ENCODE peak calls at places on chromosomes 11 and 22, in seven cellular contexts. One of them, this sample, is unnamed. For H3K27me3, the result is how much of the 10 kb centered on the place peaks cover.

GRCh38 chr11:12235549-12235944 is 125.2 kb downstream of the MICAL2 start:
- DNase-seq in neural progenitor cell: no peak
- DNase-seq in HCT116: no peak
- DNase-seq in hepatocyte: peak
- DNase-seq in SK-N-SH: no peak
- DNase-seq in MM.1S: no peak
- DNase-seq in GM23338: no peak
- DNase-seq in this sample: no peak

GRCh38 chr11:28342704-28343103 is 234.5 kb downstream of the METTL15 start:
- DNase-seq in neural progenitor cell: no peak
- DNase-seq in HCT116: no peak
- DNase-seq in hepatocyte: no peak
- DNase-seq in SK-N-SH: no peak
- DNase-seq in MM.1S: no peak
- DNase-seq in GM23338: no peak
- DNase-seq in this sample: no peak

GRCh38 chr11:69819109-69819490 is at the start of gene FGF3:
- DNase-seq in neural progenitor cell: no peak
- DNase-seq in HCT116: no peak
- DNase-seq in hepatocyte: no peak
- DNase-seq in SK-N-SH: no peak
- DNase-seq in MM.1S: no peak
- DNase-seq in GM23338: peak
- DNase-seq in this sample: no peak

GRCh38 chr22:27299181-27300085 is 502.1 kb downstream of the MN1 start:
- DNase-seq in neural progenitor cell: peak
- DNase-seq in HCT116: no peak
- DNase-seq in hepatocyte: no peak
- DNase-seq in SK-N-SH: peak
- DNase-seq in MM.1S: no peak
- DNase-seq in GM23338: peak
- DNase-seq in this sample: no peak

GRCh38 chr11:125110996-125111340 is 458 bp downstream of the TMEM218 start:
- DNase-seq in neural progenitor cell: no peak
- DNase-seq in HCT116: no peak
- DNase-seq in hepatocyte: peak
- DNase-seq in SK-N-SH: peak
- DNase-seq in MM.1S: peak
- DNase-seq in GM23338: peak
- DNase-seq in this sample: no peak

GRCh38 chr11:24226606-24227005 is 270.2 kb upstream of the LUZP2 start:
- DNase-seq in neural progenitor cell: no peak
- DNase-seq in HCT116: no peak
- DNase-seq in hepatocyte: no peak
- DNase-seq in SK-N-SH: no peak
- DNase-seq in MM.1S: no peak
- DNase-seq in GM23338: no peak
- DNase-seq in this sample: no peak

GRCh38 chr22:49012695-49013094 is 815.0 kb downstream of the BRD1 start:
- DNase-seq in neural progenitor cell: no peak
- DNase-seq in HCT116: no peak
- DNase-seq in hepatocyte: no peak
- DNase-seq in SK-N-SH: peak
- DNase-seq in MM.1S: no peak
- DNase-seq in GM23338: no peak
- DNase-seq in this sample: no peak

GRCh38 chr11:86161373-86162255 is 82.9 kb upstream of the EED start:
- DNase-seq in neural progenitor cell: no peak
- DNase-seq in HCT116: no peak
- DNase-seq in hepatocyte: no peak
- DNase-seq in SK-N-SH: no peak
- DNase-seq in MM.1S: no peak
- DNase-seq in GM23338: no peak
- DNase-seq in this sample: no peak

GRCh38 chr11:356610-357009 is 12.7 kb upstream of the B4GALNT4 start:
- DNase-seq in neural progenitor cell: no peak
- DNase-seq in HCT116: no peak
- DNase-seq in hepatocyte: no peak
- DNase-seq in SK-N-SH: no peak
- DNase-seq in MM.1S: no peak
- DNase-seq in GM23338: no peak
- DNase-seq in this sample: no peak

GRCh38 chr11:64303109-64304031 is 2.0 kb upstream of the ESRRA start:
- DNase-seq in neural progenitor cell: no peak
- DNase-seq in HCT116: no peak
- DNase-seq in hepatocyte: peak
- DNase-seq in SK-N-SH: no peak
- DNase-seq in MM.1S: no peak
- DNase-seq in GM23338: no peak
- DNase-seq in this sample: no peak

GRCh38 chr11:93059074-93059957 is 89.9 kb downstream of the MTNR1B start:
- DNase-seq in neural progenitor cell: peak
- DNase-seq in HCT116: no peak
- DNase-seq in hepatocyte: peak
- DNase-seq in SK-N-SH: no peak
- DNase-seq in MM.1S: no peak
- DNase-seq in GM23338: no peak
- DNase-seq in this sample: no peak

GRCh38 chr11:86490582-86490981 is 115.9 kb downstream of the CCDC81 start:
- DNase-seq in neural progenitor cell: no peak
- DNase-seq in HCT116: no peak
- DNase-seq in hepatocyte: no peak
- DNase-seq in SK-N-SH: no peak
- DNase-seq in MM.1S: no peak
- DNase-seq in GM23338: no peak
- DNase-seq in this sample: no peak

GRCh38 chr11:126153999-126154398 is 57.5 kb downstream of the RPUSD4 start:
- DNase-seq in neural progenitor cell: peak
- DNase-seq in HCT116: peak
- DNase-seq in hepatocyte: peak
- DNase-seq in SK-N-SH: no peak
- DNase-seq in MM.1S: no peak
- DNase-seq in GM23338: no peak
- DNase-seq in this sample: peak
- TF ChIP-seq CTCF in neural progenitor cell: no peak
- TF ChIP-seq CTCF in HCT116: no peak
- TF ChIP-seq CTCF in hepatocyte: no peak
- TF ChIP-seq CTCF in SK-N-SH: no peak
- TF ChIP-seq CTCF in MM.1S: no peak
- TF ChIP-seq CTCF in GM23338: no peak
- TF ChIP-seq CTCF in this sample: no peak

GRCh38 chr11:7577226-7577882 is 63.6 kb downstream of the PPFIBP2 start:
- DNase-seq in neural progenitor cell: no peak
- DNase-seq in HCT116: no peak
- DNase-seq in hepatocyte: peak
- DNase-seq in SK-N-SH: peak
- DNase-seq in MM.1S: no peak
- DNase-seq in GM23338: no peak
- DNase-seq in this sample: no peak
- TF ChIP-seq EZH2phosphoT487 in neural progenitor cell: no peak
- TF ChIP-seq EZH2phosphoT487 in HCT116: no peak
- TF ChIP-seq EZH2phosphoT487 in hepatocyte: no peak
- TF ChIP-seq EZH2phosphoT487 in SK-N-SH: no peak
- TF ChIP-seq EZH2phosphoT487 in MM.1S: no peak
- TF ChIP-seq EZH2phosphoT487 in GM23338: no peak
- TF ChIP-seq EZH2phosphoT487 in this sample: no peak

GRCh38 chr11:16920559-16920958 is 93.7 kb downstream of the PLEKHA7 start:
- DNase-seq in neural progenitor cell: no peak
- DNase-seq in HCT116: no peak
- DNase-seq in hepatocyte: no peak
- DNase-seq in SK-N-SH: no peak
- DNase-seq in MM.1S: no peak
- DNase-seq in GM23338: no peak
- DNase-seq in this sample: no peak
- H3K27me3 ChIP-seq in neural progenitor cell: under half
- H3K27me3 ChIP-seq in HCT116: under half
- H3K27me3 ChIP-seq in hepatocyte: under half
- H3K27me3 ChIP-seq in SK-N-SH: under half
- H3K27me3 ChIP-seq in MM.1S: under half
- H3K27me3 ChIP-seq in GM23338: under half
- H3K27me3 ChIP-seq in this sample: under half

GRCh38 chr11:102664001-102664752 is 39.0 kb upstream of the MMP20 start:
- DNase-seq in neural progenitor cell: peak
- DNase-seq in HCT116: peak
- DNase-seq in hepatocyte: no peak
- DNase-seq in SK-N-SH: no peak
- DNase-seq in MM.1S: no peak
- DNase-seq in GM23338: peak
- DNase-seq in this sample: peak
- TF ChIP-seq CTCF in neural progenitor cell: peak
- TF ChIP-seq CTCF in HCT116: peak
- TF ChIP-seq CTCF in hepatocyte: peak
- TF ChIP-seq CTCF in SK-N-SH: peak
- TF ChIP-seq CTCF in MM.1S: peak
- TF ChIP-seq CTCF in GM23338: peak
- TF ChIP-seq CTCF in this sample: peak

GRCh38 chr22:17347724-17348123 is 21.5 kb upstream of the CECR2 start:
- DNase-seq in neural progenitor cell: no peak
- DNase-seq in HCT116: no peak
- DNase-seq in hepatocyte: no peak
- DNase-seq in SK-N-SH: no peak
- DNase-seq in MM.1S: no peak
- DNase-seq in GM23338: no peak
- DNase-seq in this sample: no peak
- TF ChIP-seq EZH2phosphoT487 in neural progenitor cell: no peak
- TF ChIP-seq EZH2phosphoT487 in HCT116: no peak
- TF ChIP-seq EZH2phosphoT487 in hepatocyte: no peak
- TF ChIP-seq EZH2phosphoT487 in SK-N-SH: no peak
- TF ChIP-seq EZH2phosphoT487 in MM.1S: no peak
- TF ChIP-seq EZH2phosphoT487 in GM23338: no peak
- TF ChIP-seq EZH2phosphoT487 in this sample: no peak

GRCh38 chr11:1744137-1744878 is 6.1 kb downstream of the IFITM10 start:
- DNase-seq in neural progenitor cell: no peak
- DNase-seq in HCT116: no peak
- DNase-seq in hepatocyte: no peak
- DNase-seq in SK-N-SH: peak
- DNase-seq in MM.1S: no peak
- DNase-seq in GM23338: no peak
- DNase-seq in this sample: no peak
- H3K27me3 ChIP-seq in neural progenitor cell: half or more
- H3K27me3 ChIP-seq in HCT116: under half
- H3K27me3 ChIP-seq in hepatocyte: under half
- H3K27me3 ChIP-seq in SK-N-SH: under half
- H3K27me3 ChIP-seq in MM.1S: half or more
- H3K27me3 ChIP-seq in GM23338: under half
- H3K27me3 ChIP-seq in this sample: under half

GRCh38 chr11:81420668-81421550 is 1312.8 kb downstream of the FAM181B start:
- DNase-seq in neural progenitor cell: peak
- DNase-seq in HCT116: no peak
- DNase-seq in hepatocyte: no peak
- DNase-seq in SK-N-SH: no peak
- DNase-seq in MM.1S: no peak
- DNase-seq in GM23338: peak
- DNase-seq in this sample: no peak
- TF ChIP-seq CTCF in neural progenitor cell: peak
- TF ChIP-seq CTCF in HCT116: no peak
- TF ChIP-seq CTCF in hepatocyte: peak
- TF ChIP-seq CTCF in SK-N-SH: no peak
- TF ChIP-seq CTCF in MM.1S: no peak
- TF ChIP-seq CTCF in GM23338: peak
- TF ChIP-seq CTCF in this sample: no peak

GRCh38 chr11:1879941-1880720 is 11.6 kb downstream of the PRR33 start:
- DNase-seq in neural progenitor cell: no peak
- DNase-seq in HCT116: no peak
- DNase-seq in hepatocyte: peak
- DNase-seq in SK-N-SH: peak
- DNase-seq in MM.1S: no peak
- DNase-seq in GM23338: no peak
- DNase-seq in this sample: no peak
- TF ChIP-seq EZH2phosphoT487 in neural progenitor cell: no peak
- TF ChIP-seq EZH2phosphoT487 in HCT116: no peak
- TF ChIP-seq EZH2phosphoT487 in hepatocyte: no peak
- TF ChIP-seq EZH2phosphoT487 in SK-N-SH: no peak
- TF ChIP-seq EZH2phosphoT487 in MM.1S: no peak
- TF ChIP-seq EZH2phosphoT487 in GM23338: no peak
- TF ChIP-seq EZH2phosphoT487 in this sample: no peak